ENCODE peak calls at places on chromosomes 1 and 21, in four cellular contexts. One of them, this sample, is unnamed.

GRCh38 chr1:115727706-115728249 is 40.7 kb downstream of the CASQ2 start:
- DNase-seq in iPS DF 6.9: no peak
- DNase-seq in NCI-H2171: no peak
- DNase-seq in LoVo: no peak
- DNase-seq in this sample: peak; percentile 4

GRCh38 chr1:207070811-207071210 is 17.7 kb downstream of the PFKFB2 start:
- DNase-seq in iPS DF 6.9: no peak
- DNase-seq in NCI-H2171: no peak
- DNase-seq in LoVo: no peak
- DNase-seq in this sample: no peak

GRCh38 chr1:181485276-181486097 is 2.2 kb downstream of the CACNA1E start:
- DNase-seq in NCI-H2171: no peak
- DNase-seq in iPS DF 6.9: no peak
- DNase-seq in LoVo: no peak
- DNase-seq in this sample: no peak

GRCh38 chr1:234862944-234863515 is 253.1 kb upstream of the IRF2BP2 start:
- DNase-seq in iPS DF 6.9: no peak
- DNase-seq in NCI-H2171: no peak
- DNase-seq in LoVo: no peak
- DNase-seq in this sample: peak; percentile 71

GRCh38 chr1:115411388-115412063 is 73.5 kb upstream of the NGF start:
- DNase-seq in LoVo: peak; percentile 56
- DNase-seq in NCI-H2171: no peak
- DNase-seq in iPS DF 6.9: no peak
- DNase-seq in this sample: no peak

GRCh38 chr1:14662116-14662515 is 63.6 kb downstream of the KAZN start:
- DNase-seq in NCI-H2171: no peak
- DNase-seq in iPS DF 6.9: no peak
- DNase-seq in LoVo: no peak
- DNase-seq in this sample: no peak

GRCh38 chr21:44293551-44294231 is 6.2 kb upstream of the PFKL start:
- DNase-seq in NCI-H2171: no peak
- DNase-seq in LoVo: no peak
- DNase-seq in iPS DF 6.9: no peak
- DNase-seq in this sample: no peak

GRCh38 chr1:81314497-81314896 is 486.2 kb upstream of the ADGRL2 start:
- DNase-seq in iPS DF 6.9: no peak
- DNase-seq in LoVo: no peak
- DNase-seq in NCI-H2171: no peak
- DNase-seq in this sample: no peak

GRCh38 chr21:43645414-43645891 is 13.8 kb downstream of the HSF2BP start:
- DNase-seq in NCI-H2171: no peak
- DNase-seq in iPS DF 6.9: no peak
- DNase-seq in LoVo: no peak
- DNase-seq in this sample: peak; percentile 67

GRCh38 chr1:241902376-241903067 is 54.5 kb downstream of the EXO1 start:
- DNase-seq in iPS DF 6.9: no peak
- DNase-seq in NCI-H2171: no peak
- DNase-seq in LoVo: no peak
- DNase-seq in this sample: no peak

This sample was measured in NCI-H1694 treated with DMSO at 0.1 percent for 48 hours.